ENCODE peak calls at places on chromosomes 12 and 14, in four cellular contexts. One of them, this sample, is unnamed.
A peak's percentile ranks its signal among the peaks of the same experiment; 100 is the strongest.

GRCh38 chr12:124489220-124489619 is 78.2 kb downstream of the NCOR2 start:
- DNase-seq in ovary: no peak
- DNase-seq in MG63: no peak
- DNase-seq in HAP-1: no peak
- DNase-seq in this sample: no peak

GRCh38 chr12:70756118-70756517 is 118.9 kb upstream of the PTPRB start:
- DNase-seq in ovary: no peak
- DNase-seq in MG63: no peak
- DNase-seq in HAP-1: no peak
- DNase-seq in this sample: peak; percentile 89

GRCh38 chr12:71477046-71477445 is 37.4 kb downstream of the LGR5 start:
- DNase-seq in MG63: peak; percentile 2
- DNase-seq in ovary: no peak
- DNase-seq in HAP-1: no peak
- DNase-seq in this sample: no peak

GRCh38 chr14:80699861-80700260 is 241.7 kb downstream of the CEP128 start:
- DNase-seq in HAP-1: no peak
- DNase-seq in ovary: no peak
- DNase-seq in MG63: no peak
- DNase-seq in this sample: peak; percentile 1

GRCh38 chr12:45458854-45459807 is 243.2 kb downstream of the ANO6 start:
- DNase-seq in MG63: no peak
- DNase-seq in HAP-1: no peak
- DNase-seq in ovary: no peak
- DNase-seq in this sample: no peak

GRCh38 chr14:53265025-53265424 is 111.9 kb upstream of the DDHD1 start:
- DNase-seq in HAP-1: no peak
- DNase-seq in ovary: no peak
- DNase-seq in MG63: no peak
- DNase-seq in this sample: peak; percentile 46

GRCh38 chr12:95336387-95337067 is 118.9 kb downstream of the VEZT start:
- DNase-seq in HAP-1: peak; percentile 44
- DNase-seq in ovary: peak; percentile 61
- DNase-seq in MG63: peak; percentile 60
- DNase-seq in this sample: peak; percentile 69

GRCh38 chr12:78641837-78642423 is 222.6 kb upstream of the SYT1 start:
- DNase-seq in HAP-1: no peak
- DNase-seq in MG63: no peak
- DNase-seq in ovary: no peak
- DNase-seq in this sample: peak; percentile 5

GRCh38 chr12:29350080-29350479 is 30.9 kb downstream of the ERGIC2 start:
- DNase-seq in HAP-1: no peak
- DNase-seq in MG63: peak; percentile 44
- DNase-seq in ovary: no peak
- DNase-seq in this sample: peak; percentile 33

GRCh38 chr12:12133259-12133658 is 62.5 kb downstream of the BCL2L14 start:
- DNase-seq in ovary: no peak
- DNase-seq in MG63: no peak
- DNase-seq in HAP-1: no peak
- DNase-seq in this sample: no peak

GRCh38 chr12:124864326-124864752 is 675 bp upstream of the SCARB1 start:
- DNase-seq in HAP-1: no peak
- DNase-seq in ovary: no peak
- DNase-seq in MG63: no peak
- DNase-seq in this sample: no peak

GRCh38 chr14:103372552-103373304 is 12.5 kb upstream of the MARK3 start:
- DNase-seq in ovary: no peak
- DNase-seq in MG63: peak; percentile 91
- DNase-seq in HAP-1: no peak
- DNase-seq in this sample: peak; percentile 99

GRCh38 chr14:81533212-81533535 is 479 bp downstream of the SEL1L start:
- DNase-seq in HAP-1: no peak
- DNase-seq in MG63: no peak
- DNase-seq in ovary: no peak
- DNase-seq in this sample: no peak

GRCh38 chr12:44858456-44858855 is 17.7 kb downstream of the NELL2 start:
- DNase-seq in MG63: no peak
- DNase-seq in HAP-1: no peak
- DNase-seq in ovary: no peak
- DNase-seq in this sample: no peak

GRCh38 chr12:68240079-68240478 is 13.3 kb downstream of the IL22 start:
- DNase-seq in HAP-1: no peak
- DNase-seq in MG63: peak; percentile 69
- DNase-seq in ovary: no peak
- DNase-seq in this sample: peak; percentile 75

GRCh38 chr12:10205251-10205807 is 7.3 kb upstream of the GABARAPL1 start:
- DNase-seq in MG63: no peak
- DNase-seq in ovary: no peak
- DNase-seq in HAP-1: no peak
- DNase-seq in this sample: peak; percentile 37

GRCh38 chr12:116376354-116377193 is 99.1 kb upstream of the MED13L start:
- DNase-seq in MG63: no peak
- DNase-seq in ovary: no peak
- DNase-seq in HAP-1: no peak
- DNase-seq in this sample: peak; percentile 74

GRCh38 chr12:47775100-47775911 is 2.3 kb downstream of the SLC48A1 start:
- DNase-seq in MG63: peak; percentile 40
- DNase-seq in HAP-1: no peak
- DNase-seq in ovary: peak; percentile 76
- DNase-seq in this sample: no peak

GRCh38 chr12:126210026-126210425 is 1144.8 kb downstream of the AACS start:
- DNase-seq in ovary: no peak
- DNase-seq in HAP-1: no peak
- DNase-seq in MG63: no peak
- DNase-seq in this sample: no peak

GRCh38 chr14:21014761-21015190 is 10.1 kb downstream of the NDRG2 start:
- DNase-seq in HAP-1: peak; percentile 93
- DNase-seq in MG63: peak; percentile 43
- DNase-seq in ovary: peak; percentile 81
- DNase-seq in this sample: peak; percentile 75

GRCh38 chr14:60648934-60649814 is at the start of gene SIX1:
- DNase-seq in MG63: peak; percentile 85
- DNase-seq in ovary: peak; percentile 48
- DNase-seq in HAP-1: peak; percentile 89
- DNase-seq in this sample: peak; percentile 83

GRCh38 chr12:57131896-57132744 is 3.8 kb downstream of the LRP1 start:
- DNase-seq in MG63: peak; percentile 47
- DNase-seq in HAP-1: no peak
- DNase-seq in ovary: no peak
- DNase-seq in this sample: no peak

GRCh38 chr12:131929530-131930456 is 717 bp downstream of the PUS1 start:
- DNase-seq in ovary: no peak
- DNase-seq in MG63: peak; percentile 40
- DNase-seq in HAP-1: peak; percentile 50
- DNase-seq in this sample: peak; percentile 4

GRCh38 chr12:19830461-19830860 is 391.2 kb downstream of the AEBP2 start:
- DNase-seq in ovary: no peak
- DNase-seq in HAP-1: no peak
- DNase-seq in MG63: no peak
- DNase-seq in this sample: no peak

GRCh38 chr12:5268424-5269210 is 163.3 kb upstream of the NTF3 start:
- DNase-seq in ovary: no peak
- DNase-seq in MG63: no peak
- DNase-seq in HAP-1: no peak
- DNase-seq in this sample: peak; percentile 8

GRCh38 chr14:101115652-101116051 is 212.1 kb upstream of the RTL1 start:
- DNase-seq in ovary: no peak
- DNase-seq in HAP-1: no peak
- DNase-seq in MG63: no peak
- DNase-seq in this sample: no peak

GRCh38 chr12:25942709-25943108 is 15.8 kb upstream of the RASSF8 start:
- DNase-seq in HAP-1: no peak
- DNase-seq in ovary: no peak
- DNase-seq in MG63: no peak
- DNase-seq in this sample: no peak

GRCh38 chr12:85350356-85350755 is 70.3 kb downstream of the ALX1 start:
- DNase-seq in MG63: no peak
- DNase-seq in ovary: no peak
- DNase-seq in HAP-1: no peak
- DNase-seq in this sample: no peak

GRCh38 chr12:66417217-66417616 is 114.9 kb downstream of the HELB start:
- DNase-seq in ovary: no peak
- DNase-seq in MG63: no peak
- DNase-seq in HAP-1: no peak
- DNase-seq in this sample: no peak

DNA sequence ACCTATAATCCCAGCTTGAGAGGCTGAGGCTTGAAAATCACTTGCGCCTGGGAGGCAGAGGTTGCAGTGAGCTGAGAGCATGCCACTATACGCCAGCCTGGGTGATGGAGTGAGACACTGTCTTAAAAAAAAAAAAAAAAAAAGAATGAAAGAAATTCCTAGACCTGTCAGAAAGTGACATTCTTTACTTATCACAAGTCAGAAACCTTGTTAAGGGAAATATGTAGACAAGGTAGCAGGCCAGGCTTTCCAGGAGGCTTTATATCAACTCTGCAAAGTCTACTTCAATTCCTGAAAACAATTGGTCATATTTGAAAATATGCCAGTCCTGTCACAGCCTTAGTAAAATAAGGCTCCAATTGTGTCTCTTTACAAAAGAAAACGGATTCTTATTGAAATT is 19.1 kb upstream of the MMP19 start:
- DNase-seq in HAP-1: no peak
- DNase-seq in ovary: no peak
- DNase-seq in MG63: no peak
- DNase-seq in this sample: no peak
- H3K4me3 ChIP-seq in HAP-1: no peak overlapping the region
- H3K4me3 ChIP-seq in ovary: no peak overlapping the region
- H3K4me3 ChIP-seq in MG63: no peak overlapping the region
- H3K4me3 ChIP-seq in this sample: no peak overlapping the region

DNA sequence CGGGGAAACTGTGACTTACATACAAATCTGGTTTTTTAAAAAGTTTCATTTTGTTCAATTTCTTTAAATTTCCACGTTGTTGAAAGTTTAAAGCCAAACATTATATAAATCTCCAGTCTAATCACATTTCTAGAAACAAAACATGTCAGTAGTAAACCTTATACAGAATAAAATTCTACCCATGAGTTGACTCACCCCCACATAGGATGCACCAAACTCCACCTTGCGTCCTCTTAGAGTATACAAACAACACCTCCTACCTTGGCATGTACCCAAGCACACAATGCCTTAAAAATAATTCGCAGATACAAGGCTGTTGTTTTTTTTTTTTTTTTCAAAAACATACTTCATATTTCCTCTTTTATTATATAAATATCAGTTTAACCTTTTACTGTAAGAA is 3.4 kb downstream of the FBXL14 start:
- DNase-seq in HAP-1: no peak
- DNase-seq in ovary: no peak
- DNase-seq in MG63: peak; percentile 32
- DNase-seq in this sample: peak; percentile 77
- H3K36me3 ChIP-seq in HAP-1: no peaks in the 10 kb centered on the region
- H3K36me3 ChIP-seq in ovary: no peaks in the 10 kb centered on the region
- H3K36me3 ChIP-seq in MG63: peaks cover 61% of the 10 kb centered on the region
- H3K36me3 ChIP-seq in this sample: no peaks in the 10 kb centered on the region

GRCh38 chr14:51783765-51784164 is 76.6 kb upstream of the GNG2 start:
- DNase-seq in MG63: no peak
- DNase-seq in HAP-1: no peak
- DNase-seq in ovary: no peak
- DNase-seq in this sample: peak; percentile 49

GRCh38 chr14:51781352-51781751 is 79.1 kb upstream of the GNG2 start:
- DNase-seq in ovary: no peak
- DNase-seq in HAP-1: no peak
- DNase-seq in MG63: no peak
- DNase-seq in this sample: no peak

GRCh38 chr14:51782412-51782811 is 78.0 kb upstream of the GNG2 start:
- DNase-seq in HAP-1: no peak
- DNase-seq in MG63: no peak
- DNase-seq in ovary: no peak
- DNase-seq in this sample: no peak

GRCh38 chr14:51780741-51781140 is 79.7 kb upstream of the GNG2 start:
- DNase-seq in MG63: peak; percentile 12
- DNase-seq in ovary: no peak
- DNase-seq in HAP-1: no peak
- DNase-seq in this sample: peak; percentile 46

DNA sequence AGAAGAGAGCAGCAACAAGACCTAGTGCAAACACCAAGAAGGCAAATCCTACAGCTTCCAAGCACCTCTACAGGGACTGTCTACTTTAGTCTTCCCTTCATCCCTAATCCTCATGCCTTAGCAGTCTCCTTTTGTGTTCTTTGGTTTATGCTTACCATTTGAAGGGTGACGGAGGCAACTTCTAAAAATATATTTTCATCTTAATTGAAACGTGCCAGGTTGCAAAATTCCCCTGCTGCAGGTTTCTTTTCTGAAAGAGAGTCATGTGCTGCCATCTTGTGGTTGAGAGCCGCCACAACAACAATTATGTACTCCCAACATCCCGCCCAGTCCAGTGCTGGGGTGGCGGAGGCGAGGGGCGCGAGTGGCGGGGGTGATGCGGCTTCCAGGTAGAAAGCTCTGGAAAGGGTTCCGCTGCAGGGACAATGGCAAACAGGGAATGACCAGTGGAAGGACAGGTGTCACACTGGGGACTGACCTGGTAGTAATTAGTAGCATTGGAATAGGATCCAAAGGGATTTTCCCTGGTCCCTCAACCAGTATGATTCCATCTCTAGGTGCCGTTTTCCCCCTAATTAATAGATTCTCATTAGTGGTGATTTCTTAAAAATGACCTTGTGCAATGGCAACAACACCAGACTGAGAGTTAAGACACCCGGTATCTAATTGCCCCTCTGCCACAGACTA is 80.3 kb upstream of the GNG2 start:
- DNase-seq in MG63: peak; percentile 33
- DNase-seq in ovary: peak; percentile 69
- DNase-seq in HAP-1: peak; percentile 84
- DNase-seq in this sample: peak; percentile 53
- H3K4me3 ChIP-seq in MG63: no peak overlapping the region
- H3K4me3 ChIP-seq in ovary: no peak overlapping the region
- H3K4me3 ChIP-seq in HAP-1: no peak overlapping the region
- H3K4me3 ChIP-seq in this sample: no peak overlapping the region

DNA sequence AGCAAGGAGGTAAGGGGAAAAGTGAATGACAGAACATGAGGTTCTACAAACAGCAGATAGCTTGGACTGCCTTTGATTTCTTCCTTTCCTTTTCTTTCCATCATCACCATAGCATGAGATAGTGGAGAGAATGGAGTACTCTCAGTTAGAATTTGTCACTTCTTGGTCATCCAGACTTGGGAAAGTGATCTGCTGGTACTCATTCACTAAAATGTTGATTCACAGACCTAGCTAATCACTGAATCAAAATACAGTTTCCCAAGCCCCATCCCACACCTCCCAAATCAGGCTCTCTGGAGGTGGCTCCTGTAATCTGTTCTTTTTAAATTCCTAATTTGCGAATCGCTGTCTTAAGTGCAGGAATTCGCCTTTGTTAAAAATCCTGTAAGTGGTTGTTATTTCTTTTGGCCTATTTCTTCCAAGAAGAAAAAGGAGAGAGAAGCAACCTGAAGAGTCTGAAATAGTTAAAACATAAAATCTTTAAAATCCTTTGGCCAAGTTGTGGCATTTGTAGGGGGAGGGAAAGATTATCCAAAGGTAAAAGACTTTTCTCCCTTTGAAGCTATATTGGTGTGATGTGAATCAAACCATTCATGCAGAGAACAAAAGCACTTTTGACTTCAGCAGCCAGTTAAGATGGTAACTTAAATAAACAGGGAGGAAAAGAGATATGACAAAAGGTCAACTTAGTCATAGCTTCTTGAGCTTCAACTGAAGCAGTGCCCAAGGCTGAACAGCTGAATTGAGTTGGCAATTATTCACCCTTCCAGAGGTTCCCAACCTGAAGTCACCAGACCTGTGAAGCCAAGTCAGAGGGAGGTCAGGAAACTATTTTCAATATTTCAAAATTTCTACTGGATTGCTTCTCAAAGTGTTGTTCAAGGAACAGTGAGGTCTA is 255.1 kb upstream of the KRR1 start:
- DNase-seq in MG63: peak; percentile 49
- DNase-seq in HAP-1: peak; percentile 16
- DNase-seq in ovary: no peak
- DNase-seq in this sample: peak; percentile 93
- H3K36me3 ChIP-seq in MG63: no peaks in the 10 kb centered on the region
- H3K36me3 ChIP-seq in HAP-1: no peaks in the 10 kb centered on the region
- H3K36me3 ChIP-seq in ovary: no peaks in the 10 kb centered on the region
- H3K36me3 ChIP-seq in this sample: no peaks in the 10 kb centered on the region

This sample was measured in bronchial epithelial cell.